ENCODE peak calls at places on chromosomes 2 and 18, in eight cellular contexts. A, E, J, B, C, L, Z and N are unnamed samples.

GRCh38 chr18:69752737-69753380 is 194.8 kb downstream of the CD226 start:
- DNase-seq in A (no peak), E (no peak), J (peak; percentile 26), B (no peak), C (no peak), L (no peak), Z (no peak), N (no peak)

GRCh38 chr18:3857544-3857943 is 407.6 kb downstream of the TGIF1 start:
- DNase-seq in A (no peak), E (no peak), J (no peak), B (no peak), C (no peak), L (no peak), Z (no peak), N (no peak)

GRCh38 chr2:151922845-151923666 is 94.8 kb upstream of the ARL5A start:
- DNase-seq in A (peak; percentile 2), E (peak; percentile 81), J (peak; percentile 7), B (peak; percentile 44), C (peak; percentile 84), L (no peak), Z (peak; percentile 42), N (no peak)

GRCh38 chr2:233026211-233026813 is 6.2 kb upstream of the NEU2 start:
- DNase-seq in A (peak; percentile 29), E (no peak), J (no peak), B (no peak), C (no peak), L (no peak), Z (no peak), N (no peak)

GRCh38 chr18:27110319-27110718 is 74.8 kb downstream of the CHST9 start:
- DNase-seq in A (no peak), E (no peak), J (no peak), B (no peak), C (no peak), L (no peak), Z (no peak), N (no peak)

GRCh38 chr2:38406597-38407110 is 29.6 kb upstream of the ATL2 start:
- DNase-seq in A (no peak), E (peak; percentile 66), J (no peak), B (no peak), C (no peak), L (no peak), Z (no peak), N (no peak)

GRCh38 chr2:231810905-231811304 is 24.7 kb downstream of the COPS7B start:
- DNase-seq in A (no peak), E (no peak), J (no peak), B (no peak), C (no peak), L (no peak), Z (no peak), N (no peak)

GRCh38 chr2:128298286-128298685 is 20.4 kb downstream of the HS6ST1 start:
- DNase-seq in A (no peak), E (no peak), J (no peak), B (no peak), C (no peak), L (no peak), Z (no peak), N (no peak)

GRCh38 chr18:57004366-57005121 is 142.3 kb upstream of the BOD1L2 start:
- DNase-seq in A (peak; percentile 25), E (no peak), J (peak; percentile 50), B (no peak), C (no peak), L (no peak), Z (no peak), N (no peak)

GRCh38 chr2:132037527-132038178 is 124.1 kb downstream of the ANKRD30BL start:
- DNase-seq in A (no peak), E (no peak), J (peak; percentile 65), B (peak; percentile 1), C (peak; percentile 63), L (no peak), Z (no peak), N (no peak)

GRCh38 chr2:6073260-6074141 is 381.3 kb downstream of the SOX11 start:
- DNase-seq in A (no peak), E (no peak), J (peak; percentile 87), B (no peak), C (no peak), L (no peak), Z (no peak), N (no peak)

GRCh38 chr2:167425113-167425512 is 536.8 kb downstream of the XIRP2 start:
- DNase-seq in A (no peak), E (no peak), J (no peak), B (no peak), C (no peak), L (no peak), Z (no peak), N (no peak)

GRCh38 chr2:60644942-60645341 is 91.5 kb upstream of the BCL11A start:
- DNase-seq in A (no peak), E (no peak), J (no peak), B (no peak), C (no peak), L (no peak), Z (no peak), N (peak; percentile 48)

GRCh38 chr2:201118957-201119848 is 3.2 kb downstream of the CFLAR start:
- DNase-seq in A (peak; percentile 60), E (no peak), J (peak; percentile 58), B (no peak), C (no peak), L (no peak), Z (no peak), N (peak; percentile 61)

GRCh38 chr2:177692828-177693269 is 300.3 kb downstream of the AGPS start:
- DNase-seq in A (peak; percentile 82), E (no peak), J (no peak), B (no peak), C (no peak), L (no peak), Z (no peak), N (peak; percentile 7)

GRCh38 chr2:42510191-42510929 is 16.6 kb upstream of the KCNG3 start:
- DNase-seq in A (no peak), E (no peak), J (no peak), B (no peak), C (no peak), L (no peak), Z (no peak), N (no peak)

GRCh38 chr2:128777091-128778045 is 458.7 kb upstream of the HS6ST1 start:
- DNase-seq in A (no peak), E (peak; percentile 34), J (no peak), B (no peak), C (peak; percentile 48), L (no peak), Z (no peak), N (no peak)

GRCh38 chr18:31274915-31275314 is 43.0 kb upstream of the DSG1 start:
- DNase-seq in A (no peak), E (peak; percentile 76), J (peak; percentile 45), B (peak; percentile 79), C (no peak), L (peak; percentile 70), Z (peak; percentile 55), N (no peak)

GRCh38 chr2:221969087-221969829 is 329.5 kb downstream of the PAX3 start:
- DNase-seq in A (peak; percentile 19), E (no peak), J (peak; percentile 49), B (peak; percentile 26), C (no peak), L (peak; percentile 17), Z (no peak), N (peak; percentile 17)

GRCh38 chr2:72943540-72944395 is 26.4 kb downstream of the EMX1 start:
- DNase-seq in A (no peak), E (no peak), J (no peak), B (no peak), C (no peak), L (no peak), Z (no peak), N (no peak)

GRCh38 chr2:24122356-24123211 is 550 bp downstream of the PFN4 start:
- DNase-seq in A (no peak), E (no peak), J (peak; percentile 34), B (no peak), C (no peak), L (no peak), Z (no peak), N (no peak)

GRCh38 chr18:40413160-40413559 is 1541.9 kb upstream of the PIK3C3 start:
- DNase-seq in A (no peak), E (no peak), J (peak; percentile 10), B (peak; percentile 58), C (no peak), L (peak; percentile 13), Z (no peak), N (peak; percentile 67)

GRCh38 chr18:13253786-13254755 is 35.5 kb downstream of the LDLRAD4 start:
- DNase-seq in A (no peak), E (no peak), J (no peak), B (no peak), C (peak; percentile 41), L (peak; percentile 13), Z (no peak), N (no peak)

GRCh38 chr2:181528441-181528840 is 71.3 kb downstream of the ITGA4 start:
- DNase-seq in A (no peak), E (no peak), J (no peak), B (no peak), C (no peak), L (no peak), Z (no peak), N (no peak)